ENCODE peak calls at places on chromosomes 6 and 20, in six cellular contexts. J, N, Y, U, I and D are unnamed samples. For H3K36me3 and H3K27me3, the result is how much of the 10 kb centered on the place peaks cover.

GRCh38 chr6:6582111-6582510 is 6.4 kb upstream of the LY86 start:
- DNase-seq in U (no peak), Y (no peak), N (no peak), I (no peak), J (no peak), D (no peak)

GRCh38 chr20:417801-418342 is 9.8 kb downstream of the RBCK1 start:
- DNase-seq in Y (no peak), I (no peak), U (no peak), J (no peak), N (no peak), D (no peak)

GRCh38 chr6:32816746-32817204 is at the start of gene HLA-DOB:
- DNase-seq in J (peak), I (no peak), U (peak), Y (no peak), N (no peak), D (peak)

GRCh38 chr6:36590237-36590636 is 3.9 kb upstream of the SRSF3 start:
- DNase-seq in I (no peak), Y (peak), J (peak), U (no peak), N (peak), D (peak)

GRCh38 chr6:139474145-139475108 is 100.0 kb upstream of the CITED2 start:
- DNase-seq in I (peak), U (peak), Y (no peak), J (no peak), N (no peak), D (peak)

GRCh38 chr6:10266061-10266460 is 148.8 kb downstream of the TFAP2A start:
- DNase-seq in I (no peak), N (no peak), Y (no peak), U (no peak), J (peak), D (no peak)

GRCh38 chr6:2857580-2858337 is 16.1 kb upstream of the SERPINB1 start:
- DNase-seq in J (no peak), I (no peak), N (no peak), Y (peak), U (peak), D (peak)

GRCh38 chr6:39144804-39145203 is 29.8 kb upstream of the SAYSD1 start:
- DNase-seq in J (no peak), I (no peak), U (no peak), N (no peak), Y (no peak), D (no peak)

GRCh38 chr6:24666097-24666615 is 543 bp downstream of the TDP2 start:
- DNase-seq in Y (no peak), N (no peak), U (no peak), J (no peak), I (no peak), D (peak)

GRCh38 chr6:74410630-74411029 is 714.6 kb downstream of the CD109 start:
- DNase-seq in Y (no peak), N (no peak), U (no peak), I (no peak), J (no peak), D (no peak)

GRCh38 chr20:1209447-1210387 is 6.5 kb downstream of the C20orf202 start:
- DNase-seq in J (no peak), N (no peak), Y (no peak), I (no peak), U (no peak), D (no peak)

GRCh38 chr20:2918096-2919049 is 45.1 kb downstream of the PTPRA start:
- DNase-seq in I (no peak), Y (no peak), N (no peak), J (no peak), U (no peak), D (no peak)

GRCh38 chr20:57372581-57373350 is 18.4 kb upstream of the RBM38 start:
- DNase-seq in N (no peak), J (no peak), U (no peak), I (peak), Y (peak), D (no peak)

GRCh38 chr20:63692436-63693078 is 3.9 kb upstream of the TNFRSF6B start:
- DNase-seq in Y (no peak), J (no peak), I (no peak), U (no peak), N (peak), D (no peak)

GRCh38 chr6:79077680-79078056 is 386 bp downstream of the PHIP start:
- DNase-seq in J (no peak), U (no peak), I (no peak), Y (no peak), N (no peak), D (peak)

GRCh38 chr20:37193226-37193625 is 13.9 kb upstream of the MROH8 start:
- DNase-seq in I (no peak), U (no peak), N (no peak), Y (no peak), J (no peak), D (no peak)

GRCh38 chr6:142568857-142569597 is 267.2 kb downstream of the ADGRG6 start:
- DNase-seq in U (no peak), N (no peak), I (no peak), J (peak), Y (no peak), D (no peak)

GRCh38 chr20:2301164-2301622 is 5.4 kb downstream of the TGM3 start:
- DNase-seq in J (no peak), Y (peak), I (no peak), U (no peak), N (peak), D (no peak)

GRCh38 chr6:30749554-30750378 is 5.4 kb upstream of the IER3 start:
- DNase-seq in J (peak), Y (no peak), N (no peak), I (no peak), U (no peak), D (no peak)

GRCh38 chr6:155116571-155116910 is 121.4 kb downstream of the TIAM2 start:
- DNase-seq in N (no peak), Y (no peak), J (no peak), U (no peak), I (no peak), D (no peak)

GRCh38 chr20:41181567-41181966 is 44.2 kb downstream of the PLCG1 start:
- DNase-seq in I (peak), N (no peak), U (no peak), J (no peak), Y (peak), D (no peak)

GRCh38 chr6:30071081-30071818 is 4.3 kb downstream of the PPP1R11 start:
- DNase-seq in I (peak), U (peak), J (no peak), Y (no peak), N (no peak), D (peak)

GRCh38 chr6:116176596-116176995 is 50.7 kb upstream of the COL10A1 start:
- DNase-seq in J (no peak), N (no peak), I (no peak), Y (no peak), U (no peak), D (no peak)

GRCh38 chr6:152854086-152854795 is 103.6 kb downstream of the VIP start:
- DNase-seq in I (no peak), N (no peak), J (no peak), U (no peak), Y (no peak), D (no peak)

GRCh38 chr20:58131111-58131510 is 97.3 kb downstream of the ANKRD60 start:
- DNase-seq in N (peak), I (no peak), J (no peak), U (no peak), Y (peak), D (no peak)

GRCh38 chr6:16432075-16433032 is 194.0 kb downstream of the GMPR start:
- DNase-seq in I (no peak), U (no peak), J (no peak), N (no peak), Y (no peak), D (peak)

GRCh38 chr6:31053873-31054272 is 43.6 kb downstream of the MUC22 start:
- DNase-seq in J (no peak), N (no peak), U (no peak), I (no peak), Y (no peak), D (peak)

GRCh38 chr20:48695255-48695654 is 132.5 kb downstream of the PREX1 start:
- DNase-seq in J (peak), U (no peak), I (no peak), N (no peak), Y (no peak), D (peak)

GRCh38 chr6:86869500-86869899 is 67.8 kb upstream of the HTR1E start:
- DNase-seq in U (no peak), Y (no peak), J (no peak), N (no peak), I (no peak), D (no peak)

GRCh38 chr6:167699141-167700036 is 127.3 kb upstream of the AFDN start:
- DNase-seq in J (no peak), N (peak), U (peak), I (peak), Y (peak), D (peak)
- H3K4me3 ChIP-seq in J (no peak), N (no peak), U (no peak), I (no peak), Y (no peak), D (no peak)

GRCh38 chr6:151082079-151082478 is 157.7 kb upstream of the AKAP12 start:
- DNase-seq in N (no peak), U (no peak), I (peak), J (peak), Y (no peak), D (no peak)
- H3K36me3 ChIP-seq in N (under half), U (under half), I (under half), J (under half), Y (under half), D (under half)

GRCh38 chr6:129194441-129195021 is 311.6 kb downstream of the LAMA2 start:
- DNase-seq in I (no peak), Y (no peak), U (no peak), J (no peak), N (no peak), D (no peak)

GRCh38 chr6:129200151-129200550 is 317.2 kb downstream of the LAMA2 start:
- DNase-seq in I (no peak), N (no peak), Y (no peak), U (no peak), J (no peak), D (no peak)

GRCh38 chr6:129195666-129196065 is 312.7 kb downstream of the LAMA2 start:
- DNase-seq in I (no peak), Y (no peak), J (no peak), U (no peak), N (no peak), D (no peak)

GRCh38 chr6:129192458-129192989 is 309.6 kb downstream of the LAMA2 start:
- DNase-seq in I (no peak), N (no peak), Y (no peak), U (no peak), J (no peak), D (no peak)

GRCh38 chr6:129197154-129197553 is 314.2 kb downstream of the LAMA2 start:
- DNase-seq in I (no peak), N (no peak), J (no peak), U (no peak), Y (no peak), D (no peak)
- H3K27me3 ChIP-seq in I (under half), N (under half), J (under half), U (under half), Y (under half), D (under half)

DNA sequence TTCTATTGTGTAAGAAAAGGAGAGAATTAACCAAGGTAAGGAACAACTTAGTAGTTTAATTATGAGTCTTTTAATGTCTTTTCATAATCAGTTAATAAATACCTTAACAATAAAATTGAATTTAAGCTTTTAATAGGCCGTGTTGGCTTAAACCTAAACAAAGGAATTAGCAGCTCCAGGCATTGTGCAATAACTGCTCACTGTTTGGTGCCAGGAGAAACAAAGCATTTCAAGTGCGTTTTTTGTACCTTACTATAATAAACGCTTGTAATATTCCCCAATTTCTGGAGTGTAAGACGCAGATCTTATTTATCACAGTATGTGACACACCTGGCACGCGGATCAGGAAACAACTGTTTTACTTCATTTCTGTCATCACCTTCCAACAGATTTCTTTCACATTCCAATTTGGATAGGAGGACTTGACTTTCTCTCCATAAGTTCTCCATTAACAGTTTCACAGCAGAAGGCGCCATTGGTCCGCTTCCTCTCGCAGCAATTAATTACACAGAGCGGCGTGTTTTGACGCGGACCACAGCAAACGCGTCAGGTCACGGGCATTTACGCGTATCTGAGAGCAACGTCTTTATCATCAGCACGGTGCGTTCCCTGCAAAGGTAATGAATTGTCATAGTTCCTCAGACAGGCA is 335.8 kb upstream of the NT5E start:
- DNase-seq in U (no peak), N (no peak), J (peak), Y (no peak), I (no peak), D (peak)
- H3K4me3 ChIP-seq in U (no peak), N (no peak), J (peak), Y (no peak), I (no peak), D (no peak)

DNA sequence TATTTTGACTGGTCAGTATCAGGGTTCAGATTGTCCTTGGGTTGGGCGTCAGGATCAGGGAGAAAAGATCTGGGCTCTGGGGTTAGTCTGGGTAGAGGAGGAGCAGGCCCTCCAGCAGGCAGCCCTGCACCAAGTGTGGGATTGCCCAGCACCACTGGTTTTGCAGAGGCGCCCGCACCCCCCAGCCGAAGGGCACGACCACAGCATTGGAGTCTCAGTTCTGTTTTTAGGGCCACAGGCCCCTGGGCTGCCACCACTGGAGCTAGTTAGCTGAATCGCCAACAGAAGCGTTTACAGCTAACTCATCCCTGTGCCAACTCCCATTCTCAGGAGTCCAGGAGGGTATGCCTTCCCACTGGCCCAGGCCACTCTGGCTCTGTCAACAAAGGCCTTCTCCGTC is 84.2 kb downstream of the TCP11 start:
- DNase-seq in U (no peak), N (no peak), Y (no peak), J (no peak), I (no peak), D (no peak)
- H3K36me3 ChIP-seq in U (under half), N (under half), Y (under half), J (under half), I (under half), D (under half)